ENCODE peak calls at places on chromosomes 3 and 15, in six cellular contexts. One of them, this sample, is unnamed.

GRCh38 chr15:99474041-99474906 is 91.5 kb upstream of the MEF2A start:
- DNase-seq in CD8-positive, alpha-beta memory T cell: no peak
- DNase-seq in upper lobe of right lung: peak; percentile 75
- DNase-seq in H9: no peak
- DNase-seq in ascending aorta: no peak
- DNase-seq in CD8-positive, alpha-beta T cell: no peak
- DNase-seq in this sample: no peak

GRCh38 chr3:107981471-107982111 is 109.2 kb downstream of the CD47 start:
- DNase-seq in CD8-positive, alpha-beta memory T cell: no peak
- DNase-seq in upper lobe of right lung: no peak
- DNase-seq in H9: peak; percentile 31
- DNase-seq in ascending aorta: no peak
- DNase-seq in CD8-positive, alpha-beta T cell: no peak
- DNase-seq in this sample: no peak

GRCh38 chr3:134029256-134029733 is 430 bp downstream of the SLCO2A1 start:
- DNase-seq in CD8-positive, alpha-beta memory T cell: no peak
- DNase-seq in upper lobe of right lung: no peak
- DNase-seq in H9: peak; percentile 46
- DNase-seq in ascending aorta: no peak
- DNase-seq in CD8-positive, alpha-beta T cell: no peak
- DNase-seq in this sample: no peak

GRCh38 chr15:89575146-89575655 is at the start of gene TICRR:
- DNase-seq in CD8-positive, alpha-beta memory T cell: peak; percentile 88
- DNase-seq in upper lobe of right lung: peak; percentile 95
- DNase-seq in H9: peak; percentile 99
- DNase-seq in ascending aorta: peak; percentile 98
- DNase-seq in CD8-positive, alpha-beta T cell: peak; percentile 95
- DNase-seq in this sample: peak; percentile 96

GRCh38 chr3:101825904-101826445 is 23.3 kb upstream of the NFKBIZ start:
- DNase-seq in CD8-positive, alpha-beta memory T cell: no peak
- DNase-seq in upper lobe of right lung: no peak
- DNase-seq in H9: no peak
- DNase-seq in ascending aorta: no peak
- DNase-seq in CD8-positive, alpha-beta T cell: no peak
- DNase-seq in this sample: no peak

GRCh38 chr3:115975353-115975752 is 352.0 kb downstream of the GAP43 start:
- DNase-seq in CD8-positive, alpha-beta memory T cell: no peak
- DNase-seq in upper lobe of right lung: no peak
- DNase-seq in H9: no peak
- DNase-seq in ascending aorta: no peak
- DNase-seq in CD8-positive, alpha-beta T cell: no peak
- DNase-seq in this sample: no peak

GRCh38 chr15:101618056-101618455 is 34.1 kb downstream of the TM2D3 start:
- DNase-seq in CD8-positive, alpha-beta memory T cell: no peak
- DNase-seq in upper lobe of right lung: no peak
- DNase-seq in H9: no peak
- DNase-seq in ascending aorta: no peak
- DNase-seq in CD8-positive, alpha-beta T cell: no peak
- DNase-seq in this sample: no peak

GRCh38 chr3:141278196-141279073 is 46.8 kb downstream of the PXYLP1 start:
- DNase-seq in CD8-positive, alpha-beta memory T cell: no peak
- DNase-seq in upper lobe of right lung: no peak
- DNase-seq in H9: no peak
- DNase-seq in ascending aorta: peak; percentile 60
- DNase-seq in CD8-positive, alpha-beta T cell: no peak
- DNase-seq in this sample: no peak

GRCh38 chr3:111668912-111669488 is 73.9 kb upstream of the ZBED2 start:
- DNase-seq in CD8-positive, alpha-beta memory T cell: no peak
- DNase-seq in upper lobe of right lung: no peak
- DNase-seq in H9: no peak
- DNase-seq in ascending aorta: no peak
- DNase-seq in CD8-positive, alpha-beta T cell: no peak
- DNase-seq in this sample: no peak

GRCh38 chr15:88476635-88477038 is 9.1 kb downstream of the MRPS11 start:
- DNase-seq in CD8-positive, alpha-beta memory T cell: no peak
- DNase-seq in upper lobe of right lung: no peak
- DNase-seq in H9: peak; percentile 65
- DNase-seq in ascending aorta: no peak
- DNase-seq in CD8-positive, alpha-beta T cell: no peak
- DNase-seq in this sample: peak; percentile 66

GRCh38 chr3:158810823-158811425 is 9.1 kb downstream of the MFSD1 start:
- DNase-seq in CD8-positive, alpha-beta memory T cell: no peak
- DNase-seq in upper lobe of right lung: no peak
- DNase-seq in H9: no peak
- DNase-seq in ascending aorta: no peak
- DNase-seq in CD8-positive, alpha-beta T cell: no peak
- DNase-seq in this sample: no peak

GRCh38 chr3:155241559-155241958 is 51.9 kb downstream of the STRIT1 start:
- DNase-seq in CD8-positive, alpha-beta memory T cell: no peak
- DNase-seq in upper lobe of right lung: no peak
- DNase-seq in H9: no peak
- DNase-seq in ascending aorta: no peak
- DNase-seq in CD8-positive, alpha-beta T cell: no peak
- DNase-seq in this sample: no peak

GRCh38 chr3:65936908-65937638 is 101.6 kb downstream of the MAGI1 start:
- DNase-seq in CD8-positive, alpha-beta memory T cell: no peak
- DNase-seq in upper lobe of right lung: no peak
- DNase-seq in H9: no peak
- DNase-seq in ascending aorta: no peak
- DNase-seq in CD8-positive, alpha-beta T cell: no peak
- DNase-seq in this sample: no peak

GRCh38 chr3:132033471-132033870 is 1.3 kb downstream of the CPNE4 start:
- DNase-seq in CD8-positive, alpha-beta memory T cell: no peak
- DNase-seq in upper lobe of right lung: no peak
- DNase-seq in H9: no peak
- DNase-seq in ascending aorta: no peak
- DNase-seq in CD8-positive, alpha-beta T cell: no peak
- DNase-seq in this sample: no peak

GRCh38 chr3:130773371-130773770 is 26.7 kb upstream of the PIK3R4 start:
- DNase-seq in CD8-positive, alpha-beta memory T cell: no peak
- DNase-seq in upper lobe of right lung: no peak
- DNase-seq in H9: no peak
- DNase-seq in ascending aorta: no peak
- DNase-seq in CD8-positive, alpha-beta T cell: no peak
- DNase-seq in this sample: no peak

GRCh38 chr3:152737021-152737908 is 97.7 kb upstream of the P2RY1 start:
- DNase-seq in CD8-positive, alpha-beta memory T cell: no peak
- DNase-seq in upper lobe of right lung: no peak
- DNase-seq in H9: no peak
- DNase-seq in ascending aorta: no peak
- DNase-seq in CD8-positive, alpha-beta T cell: no peak
- DNase-seq in this sample: no peak

GRCh38 chr15:59689626-59690236 is 611 bp upstream of the BNIP2 start:
- DNase-seq in CD8-positive, alpha-beta memory T cell: peak; percentile 51
- DNase-seq in upper lobe of right lung: peak; percentile 95
- DNase-seq in H9: peak; percentile 78
- DNase-seq in ascending aorta: peak; percentile 94
- DNase-seq in CD8-positive, alpha-beta T cell: peak; percentile 76
- DNase-seq in this sample: peak; percentile 46

GRCh38 chr3:182259579-182259978 is 533.7 kb upstream of the ATP11B start:
- DNase-seq in CD8-positive, alpha-beta memory T cell: no peak
- DNase-seq in upper lobe of right lung: no peak
- DNase-seq in H9: peak; percentile 66
- DNase-seq in ascending aorta: no peak
- DNase-seq in CD8-positive, alpha-beta T cell: no peak
- DNase-seq in this sample: peak; percentile 53

GRCh38 chr3:30353711-30354467 is 252.5 kb upstream of the TGFBR2 start:
- DNase-seq in CD8-positive, alpha-beta memory T cell: peak; percentile 8
- DNase-seq in upper lobe of right lung: no peak
- DNase-seq in H9: no peak
- DNase-seq in ascending aorta: no peak
- DNase-seq in CD8-positive, alpha-beta T cell: peak; percentile 75
- DNase-seq in this sample: no peak

GRCh38 chr3:79329154-79329553 is 438.6 kb downstream of the ROBO1 start:
- DNase-seq in CD8-positive, alpha-beta memory T cell: no peak
- DNase-seq in upper lobe of right lung: no peak
- DNase-seq in H9: no peak
- DNase-seq in ascending aorta: no peak
- DNase-seq in CD8-positive, alpha-beta T cell: no peak
- DNase-seq in this sample: no peak

GRCh38 chr3:48685603-48686511 is at the start of gene NCKIPSD:
- DNase-seq in CD8-positive, alpha-beta memory T cell: peak; percentile 90
- DNase-seq in upper lobe of right lung: peak; percentile 96
- DNase-seq in H9: peak; percentile 89
- DNase-seq in ascending aorta: peak; percentile 93
- DNase-seq in CD8-positive, alpha-beta T cell: peak; percentile 88
- DNase-seq in this sample: peak; percentile 90

GRCh38 chr15:31607656-31608055 is 281.0 kb downstream of the KLF13 start:
- DNase-seq in CD8-positive, alpha-beta memory T cell: no peak
- DNase-seq in upper lobe of right lung: no peak
- DNase-seq in H9: no peak
- DNase-seq in ascending aorta: no peak
- DNase-seq in CD8-positive, alpha-beta T cell: no peak
- DNase-seq in this sample: no peak

GRCh38 chr3:113829576-113830354 is 8.8 kb upstream of the GRAMD1C start:
- DNase-seq in CD8-positive, alpha-beta memory T cell: no peak
- DNase-seq in upper lobe of right lung: no peak
- DNase-seq in H9: no peak
- DNase-seq in ascending aorta: no peak
- DNase-seq in CD8-positive, alpha-beta T cell: no peak
- DNase-seq in this sample: no peak

GRCh38 chr3:23944861-23945652 is at the start of gene NR1D2:
- DNase-seq in CD8-positive, alpha-beta memory T cell: peak; percentile 81
- DNase-seq in upper lobe of right lung: peak; percentile 94
- DNase-seq in H9: peak; percentile 88
- DNase-seq in ascending aorta: peak; percentile 87
- DNase-seq in CD8-positive, alpha-beta T cell: peak; percentile 82
- DNase-seq in this sample: peak; percentile 82

GRCh38 chr3:52184690-52185089 is 13.3 kb upstream of the ALAS1 start:
- DNase-seq in CD8-positive, alpha-beta memory T cell: no peak
- DNase-seq in upper lobe of right lung: peak; percentile 42
- DNase-seq in H9: no peak
- DNase-seq in ascending aorta: no peak
- DNase-seq in CD8-positive, alpha-beta T cell: no peak
- DNase-seq in this sample: no peak

GRCh38 chr15:101652783-101653430 is 726 bp upstream of the TM2D3 start:
- DNase-seq in CD8-positive, alpha-beta memory T cell: no peak
- DNase-seq in upper lobe of right lung: no peak
- DNase-seq in H9: no peak
- DNase-seq in ascending aorta: no peak
- DNase-seq in CD8-positive, alpha-beta T cell: no peak
- DNase-seq in this sample: peak; percentile 24

GRCh38 chr3:192566706-192567290 is 160.5 kb downstream of the FGF12 start:
- DNase-seq in CD8-positive, alpha-beta memory T cell: peak; percentile 15
- DNase-seq in upper lobe of right lung: peak; percentile 65
- DNase-seq in H9: peak; percentile 70
- DNase-seq in ascending aorta: peak; percentile 87
- DNase-seq in CD8-positive, alpha-beta T cell: peak; percentile 28
- DNase-seq in this sample: peak; percentile 71

GRCh38 chr3:53263907-53264306 is 8.1 kb upstream of the TKT start:
- DNase-seq in CD8-positive, alpha-beta memory T cell: no peak
- DNase-seq in upper lobe of right lung: no peak
- DNase-seq in H9: no peak
- DNase-seq in ascending aorta: no peak
- DNase-seq in CD8-positive, alpha-beta T cell: no peak
- DNase-seq in this sample: no peak

GRCh38 chr3:188264231-188265213 is 110.6 kb downstream of the LPP start:
- DNase-seq in CD8-positive, alpha-beta memory T cell: no peak
- DNase-seq in upper lobe of right lung: no peak
- DNase-seq in H9: no peak
- DNase-seq in ascending aorta: peak; percentile 82
- DNase-seq in CD8-positive, alpha-beta T cell: no peak
- DNase-seq in this sample: no peak
- H3K4me1 ChIP-seq in CD8-positive, alpha-beta memory T cell: no peaks in the 10 kb centered on the region
- H3K4me1 ChIP-seq in upper lobe of right lung: peaks cover 56% of the 10 kb centered on the region
- H3K4me1 ChIP-seq in H9: peaks cover 20% of the 10 kb centered on the region
- H3K4me1 ChIP-seq in ascending aorta: peaks cover 27% of the 10 kb centered on the region
- H3K4me1 ChIP-seq in CD8-positive, alpha-beta T cell: no peaks in the 10 kb centered on the region
- H3K4me1 ChIP-seq in this sample: no peaks in the 10 kb centered on the region

DNA sequence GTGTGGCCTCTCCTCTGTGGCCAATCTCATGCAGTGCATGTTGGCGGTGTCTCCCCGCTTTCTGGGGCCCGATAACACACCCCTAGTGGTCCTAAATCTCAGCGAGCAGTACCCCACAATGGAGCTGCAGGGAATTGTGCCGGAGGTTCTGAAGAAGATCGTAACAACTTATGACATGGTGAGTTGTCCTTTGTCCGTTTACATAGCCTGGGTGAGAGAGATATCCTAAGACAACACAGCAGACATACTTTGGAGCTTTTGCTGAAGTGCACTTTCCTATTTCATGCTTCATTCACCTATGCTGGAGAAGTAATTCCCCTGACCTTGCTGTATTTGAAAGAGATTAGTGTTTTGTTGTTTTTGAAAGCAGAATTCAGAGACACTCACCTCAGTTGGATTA is 130.0 kb downstream of the PLCL2 start:
- DNase-seq in CD8-positive, alpha-beta memory T cell: no peak
- DNase-seq in upper lobe of right lung: no peak
- DNase-seq in H9: no peak
- DNase-seq in ascending aorta: no peak
- DNase-seq in CD8-positive, alpha-beta T cell: no peak
- DNase-seq in this sample: no peak
- H3K4me1 ChIP-seq in CD8-positive, alpha-beta memory T cell: no peaks in the 10 kb centered on the region
- H3K4me1 ChIP-seq in upper lobe of right lung: no peaks in the 10 kb centered on the region
- H3K4me1 ChIP-seq in H9: no peaks in the 10 kb centered on the region
- H3K4me1 ChIP-seq in ascending aorta: no peaks in the 10 kb centered on the region
- H3K4me1 ChIP-seq in CD8-positive, alpha-beta T cell: no peaks in the 10 kb centered on the region
- H3K4me1 ChIP-seq in this sample: no peaks in the 10 kb centered on the region

GRCh38 chr15:57500256-57500655 is 91.4 kb upstream of the MYZAP start:
- DNase-seq in CD8-positive, alpha-beta memory T cell: no peak
- DNase-seq in upper lobe of right lung: no peak
- DNase-seq in H9: no peak
- DNase-seq in ascending aorta: no peak
- DNase-seq in CD8-positive, alpha-beta T cell: no peak
- DNase-seq in this sample: no peak
- H3K4me1 ChIP-seq in CD8-positive, alpha-beta memory T cell: no peaks in the 10 kb centered on the region
- H3K4me1 ChIP-seq in upper lobe of right lung: peaks cover 30% of the 10 kb centered on the region
- H3K4me1 ChIP-seq in H9: no peaks in the 10 kb centered on the region
- H3K4me1 ChIP-seq in ascending aorta: no peaks in the 10 kb centered on the region
- H3K4me1 ChIP-seq in CD8-positive, alpha-beta T cell: no peaks in the 10 kb centered on the region
- H3K4me1 ChIP-seq in this sample: peaks cover 12% of the 10 kb centered on the region

GRCh38 chr15:76993114-76993715 is 1.7 kb upstream of the PSTPIP1 start:
- DNase-seq in CD8-positive, alpha-beta memory T cell: no peak
- DNase-seq in upper lobe of right lung: peak; percentile 41
- DNase-seq in H9: no peak
- DNase-seq in ascending aorta: peak; percentile 28
- DNase-seq in CD8-positive, alpha-beta T cell: no peak
- DNase-seq in this sample: no peak
- H3K4me1 ChIP-seq in CD8-positive, alpha-beta memory T cell: peaks cover 50% of the 10 kb centered on the region
- H3K4me1 ChIP-seq in upper lobe of right lung: peaks cover 11% of the 10 kb centered on the region
- H3K4me1 ChIP-seq in H9: no peaks in the 10 kb centered on the region
- H3K4me1 ChIP-seq in ascending aorta: peaks cover 25% of the 10 kb centered on the region
- H3K4me1 ChIP-seq in CD8-positive, alpha-beta T cell: peaks cover 51% of the 10 kb centered on the region
- H3K4me1 ChIP-seq in this sample: peaks cover 30% of the 10 kb centered on the region

DNA sequence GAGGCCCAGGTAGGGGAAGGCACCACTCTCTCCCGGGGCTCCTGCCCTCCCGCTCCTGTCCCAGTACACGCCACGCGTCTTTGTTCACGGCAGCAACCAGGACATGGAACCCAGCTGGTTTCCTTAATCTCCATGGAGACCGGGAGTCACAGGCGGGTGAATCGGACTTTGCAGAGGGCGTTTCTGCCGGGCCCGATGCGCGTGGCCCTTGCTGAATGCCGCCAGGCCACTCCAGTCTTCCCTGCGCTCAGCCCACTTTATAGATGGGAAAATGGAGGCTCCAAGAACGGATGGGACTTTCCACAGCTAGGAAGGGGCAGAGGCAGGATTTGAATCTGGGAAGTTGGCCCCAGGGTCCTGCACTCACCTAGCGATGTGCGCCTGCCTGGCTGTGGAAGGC is 7.4 kb downstream of the PLXND1 start:
- DNase-seq in CD8-positive, alpha-beta memory T cell: no peak
- DNase-seq in upper lobe of right lung: no peak
- DNase-seq in H9: no peak
- DNase-seq in ascending aorta: no peak
- DNase-seq in CD8-positive, alpha-beta T cell: no peak
- DNase-seq in this sample: no peak
- H3K4me1 ChIP-seq in CD8-positive, alpha-beta memory T cell: peaks cover 11% of the 10 kb centered on the region
- H3K4me1 ChIP-seq in upper lobe of right lung: peaks cover 97% of the 10 kb centered on the region
- H3K4me1 ChIP-seq in H9: peaks cover 2% of the 10 kb centered on the region
- H3K4me1 ChIP-seq in ascending aorta: peaks cover 54% of the 10 kb centered on the region
- H3K4me1 ChIP-seq in CD8-positive, alpha-beta T cell: peaks cover 12% of the 10 kb centered on the region
- H3K4me1 ChIP-seq in this sample: peaks cover 33% of the 10 kb centered on the region